ENCODE peak calls at places on chromosomes 5 and 9, in five cellular contexts. G is fibroblast of mammary gland, H is hepatocyte, L is astrocyte, X is fibroblast of the aortic adventitia. T is an unnamed sample.

GRCh38 chr5:172841-173251 is 18.4 kb upstream of the LRRC14B start:
- DNase-seq in G (no peak), X (no peak), H (no peak), L (no peak), T (no peak)

GRCh38 chr9:134268308-134268724 is 57.9 kb upstream of the RXRA start:
- DNase-seq in L (no peak), G (no peak), H (no peak), X (no peak), T (no peak)

GRCh38 chr9:101037433-101037832 is 8.9 kb downstream of the PLPPR1 start:
- DNase-seq in X (no peak), H (no peak), G (no peak), L (no peak), T (no peak)

GRCh38 chr5:110588241-110588962 is 138.1 kb downstream of the TMEM232 start:
- DNase-seq in G (peak), X (no peak), L (no peak), H (no peak), T (no peak)

GRCh38 chr9:37471942-37472679 is 6.9 kb upstream of the ZBTB5 start:
- DNase-seq in H (peak), X (peak), G (peak), L (peak), T (peak)

GRCh38 chr5:172769598-172770373 is 1.2 kb downstream of the DUSP1 start:
- DNase-seq in L (no peak), X (peak), H (peak), G (peak), T (peak)

GRCh38 chr5:62268239-62268638 is 37.8 kb upstream of the KIF2A start:
- DNase-seq in L (peak), G (no peak), X (peak), H (peak), T (peak)

GRCh38 chr9:82940386-82940785 is 122.6 kb downstream of the RASEF start:
- DNase-seq in H (no peak), X (no peak), G (no peak), L (no peak), T (no peak)

GRCh38 chr5:115389799-115390382 is 93.4 kb upstream of the CCDC112 start:
- DNase-seq in G (no peak), X (no peak), H (no peak), L (no peak), T (no peak)

GRCh38 chr5:132250547-132250946 is 6.9 kb upstream of the PDLIM4 start:
- DNase-seq in L (no peak), H (no peak), X (no peak), G (no peak), T (no peak)

GRCh38 chr5:14503017-14503680 is 78.4 kb upstream of the OTULINL start:
- DNase-seq in G (peak), L (no peak), H (no peak), X (no peak), T (no peak)

GRCh38 chr5:146426853-146427618 is 20.1 kb upstream of the TCERG1 start:
- DNase-seq in X (peak), G (peak), H (peak), L (peak), T (peak)

GRCh38 chr9:118570076-118570475 is 799.2 kb downstream of the BRINP1 start:
- DNase-seq in H (no peak), L (no peak), X (no peak), G (no peak), T (no peak)

GRCh38 chr9:90916147-90916734 is 114.6 kb downstream of the SYK start:
- DNase-seq in X (peak), L (no peak), H (no peak), G (peak), T (no peak)

GRCh38 chr5:178320281-178320855 is 87.8 kb upstream of the PHYKPL start:
- DNase-seq in H (no peak), L (no peak), G (no peak), X (no peak), T (no peak)

GRCh38 chr5:34570721-34571379 is 85.3 kb upstream of the RAI14 start:
- DNase-seq in H (no peak), L (peak), X (peak), G (peak), T (peak)

GRCh38 chr9:81665514-81665838 is 23.9 kb downstream of the TLE1 start:
- DNase-seq in G (no peak), X (no peak), H (peak), L (no peak), T (no peak)

GRCh38 chr9:114281421-114282103 is 41.3 kb upstream of the ORM1 start:
- DNase-seq in H (peak), X (peak), G (peak), L (no peak), T (peak)

GRCh38 chr9:135992486-135993408 is 31.6 kb upstream of the UBAC1 start:
- DNase-seq in X (peak), H (peak), L (peak), G (peak), T (peak)

GRCh38 chr5:66603164-66603563 is 7.0 kb downstream of the MAST4 start:
- DNase-seq in L (no peak), H (no peak), G (no peak), X (no peak), T (no peak)
- H3K4me3 ChIP-seq in L (no peak), H (no peak), G (no peak), X (no peak), T (no peak)

DNA sequence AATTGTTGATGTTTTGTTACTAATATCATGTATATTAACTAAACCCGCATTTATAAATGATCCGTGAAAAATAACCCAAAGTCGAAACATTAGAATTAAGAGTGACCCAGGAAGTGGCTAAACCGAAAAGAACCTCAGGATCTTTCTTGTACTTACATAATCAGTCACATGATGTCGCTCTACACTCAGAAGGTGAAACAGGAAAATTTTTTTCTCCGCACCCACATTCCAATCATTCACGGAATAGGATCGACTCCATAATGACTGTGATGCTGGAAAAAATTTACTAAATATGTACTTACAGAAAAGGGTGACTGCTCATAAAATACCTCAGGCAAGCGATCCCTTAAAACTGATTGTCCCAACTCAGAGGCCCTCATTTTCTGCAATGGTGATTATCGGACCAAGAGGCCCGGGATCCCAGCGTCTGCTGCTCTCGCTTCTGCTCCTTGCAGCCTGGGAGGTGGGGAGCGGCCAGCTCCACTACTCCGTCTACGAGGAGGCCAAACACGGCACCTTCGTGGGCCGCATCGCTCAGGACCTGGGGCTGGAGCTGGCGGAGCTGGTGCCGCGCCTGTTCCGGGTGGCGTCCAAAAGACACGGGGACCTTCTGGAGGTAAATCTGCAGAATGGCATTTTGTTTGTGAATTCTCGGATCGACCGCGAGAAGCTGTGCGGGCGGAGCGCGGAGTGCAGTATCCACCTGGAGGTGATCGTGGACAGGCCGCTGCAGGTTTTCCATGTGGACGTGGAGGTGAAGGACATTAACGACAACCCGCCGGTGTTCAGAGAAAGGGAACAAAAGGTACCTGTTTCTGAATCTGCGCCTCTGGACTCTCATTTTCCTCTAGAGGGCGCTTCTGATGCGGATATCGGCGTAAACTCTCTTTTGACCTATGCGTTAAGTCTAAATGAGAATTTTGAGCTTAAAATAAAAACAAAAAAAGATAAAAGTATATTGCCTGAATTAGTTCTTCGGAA is at the start of gene PCDHA12:
- DNase-seq in H (peak), L (no peak), G (no peak), X (no peak), T (no peak)
- TF ChIP-seq CTCF in H (peak), L (no peak), G (no peak), X (no peak), T (no peak)

GRCh38 chr9:95518026-95518425 is 1.3 kb upstream of the PTCH1 start:
- DNase-seq in G (no peak), H (no peak), X (no peak), L (no peak), T (no peak)

GRCh38 chr9:95516736-95517558 is at the start of gene PTCH1:
- DNase-seq in G (peak), L (peak), H (peak), X (peak), T (peak)

GRCh38 chr9:95516221-95516735 is 493 bp downstream of the PTCH1 start:
- DNase-seq in G (peak), H (peak), X (no peak), L (no peak), T (peak)

GRCh38 chr9:95515272-95516113 is 1.3 kb downstream of the PTCH1 start:
- DNase-seq in H (peak), L (no peak), X (no peak), G (no peak), T (no peak)

GRCh38 chr9:95517559-95517933 is 775 bp upstream of the PTCH1 start:
- DNase-seq in X (no peak), G (no peak), L (no peak), H (no peak), T (no peak)
- H3K4me3 ChIP-seq in X (no peak), G (no peak), L (peak), H (peak), T (peak)

GRCh38 chr9:4640027-4640426 is 22.1 kb upstream of the PLPP6 start:
- DNase-seq in L (peak), G (peak), X (peak), H (peak), T (peak)
- TF ChIP-seq CTCF in L (peak), G (peak), X (peak), H (peak), T (peak)

GRCh38 chr5:64759960-64760695 is 8.4 kb downstream of the SREK1IP1 start:
- DNase-seq in G (no peak), L (no peak), H (no peak), X (no peak), T (peak)
- H3K4me3 ChIP-seq in G (no peak), L (no peak), H (no peak), X (no peak), T (no peak)